ENCODE peak calls at places on chromosome 13, in five cellular contexts. C is B cell; S is effector CD4-positive, alpha-beta T cell; K is effector memory CD8-positive, alpha-beta T cell; U is tibial artery. Y is an unnamed sample.
A peak's percentile ranks its signal among the peaks of the same experiment; 100 is the strongest.

GRCh38 chr13:42548731-42549554 is 25.0 kb upstream of the TNFSF11 start:
- DNase-seq in S (no peak), U (no peak), C (peak; percentile 44), K (no peak), Y (no peak)

GRCh38 chr13:45472171-45472705 is 7.5 kb downstream of the COG3 start:
- DNase-seq in S (no peak), U (no peak), C (no peak), K (no peak), Y (no peak)

GRCh38 chr13:112724788-112725345 is 35.0 kb downstream of the ATP11A start:
- DNase-seq in K (no peak), U (peak; percentile 17), C (no peak), S (no peak), Y (no peak)

GRCh38 chr13:50700664-50701266 is 142.7 kb downstream of the DLEU7 start:
- DNase-seq in K (no peak), S (no peak), C (no peak), U (no peak), Y (no peak)

GRCh38 chr13:34371645-34372044 is 553.7 kb downstream of the RFC3 start:
- DNase-seq in K (no peak), S (no peak), C (no peak), U (no peak), Y (no peak)

GRCh38 chr13:96837809-96838208 is 156.5 kb downstream of the OXGR1 start:
- DNase-seq in S (no peak), K (no peak), C (no peak), U (no peak), Y (no peak)

GRCh38 chr13:113357529-113357928 is 6.4 kb downstream of the GRTP1 start:
- DNase-seq in C (no peak), U (no peak), S (no peak), K (no peak), Y (no peak)

GRCh38 chr13:50392977-50393376 is 377.7 kb downstream of the KCNRG start:
- DNase-seq in K (no peak), C (no peak), U (no peak), S (no peak), Y (no peak)

GRCh38 chr13:48661112-48661511 is 7.4 kb downstream of the CYSLTR2 start:
- DNase-seq in C (no peak), S (no peak), K (no peak), U (no peak), Y (no peak)

GRCh38 chr13:31161583-31162150 is at the start of gene HSPH1:
- DNase-seq in U (peak; percentile 98), K (peak; percentile 98), C (peak; percentile 99), S (peak; percentile 99), Y (peak; percentile 97)